ENCODE peak calls at places on chromosomes 6 and 20, in four cellular contexts. B is mucosa of descending colon; F is activated CD8-positive, alpha-beta memory T cell treated with anti-CD3 and anti-CD28 coated beads, Interleukin-2, amount 50 U/mL, for 48 hours; Y is HT1080. M is an unnamed sample.

GRCh38 chr20:63952769-63953168 is 3.4 kb downstream of the UCKL1 start:
- DNase-seq in B (no peak), F (no peak), Y (no peak), M (no peak)

GRCh38 chr6:111503194-111503593 is 20.2 kb upstream of the REV3L start:
- DNase-seq in B (no peak), F (no peak), Y (no peak), M (peak)

GRCh38 chr6:67009818-67010217 is 1302.8 kb upstream of the EYS start:
- DNase-seq in B (no peak), F (no peak), Y (no peak), M (no peak)

GRCh38 chr6:87918461-87918941 is 129.1 kb upstream of the SPACA1 start:
- DNase-seq in B (no peak), F (no peak), Y (no peak), M (no peak)

GRCh38 chr20:17912916-17913315 is 55.7 kb downstream of the SNX5 start:
- DNase-seq in B (no peak), F (no peak), Y (no peak), M (no peak)

GRCh38 chr6:20403080-20403765 is 1.5 kb downstream of the E2F3 start:
- DNase-seq in B (peak), F (peak), Y (peak), M (peak)

GRCh38 chr6:90273863-90274262 is 22.8 kb downstream of the BACH2 start:
- DNase-seq in B (no peak), F (no peak), Y (no peak), M (no peak)

GRCh38 chr6:109738667-109739066 is 47.6 kb downstream of the FIG4 start:
- DNase-seq in B (no peak), F (no peak), Y (no peak), M (no peak)

GRCh38 chr6:129350278-129350677 is 359.7 kb downstream of the ARHGAP18 start:
- DNase-seq in B (peak), F (no peak), Y (no peak), M (no peak)

GRCh38 chr20:32992015-32992641 is 12.1 kb downstream of the SUN5 start:
- DNase-seq in B (no peak), F (no peak), Y (no peak), M (no peak)

GRCh38 chr20:61924211-61924857 is 141.3 kb downstream of the TAF4 start:
- DNase-seq in B (no peak), F (no peak), Y (no peak), M (no peak)

GRCh38 chr20:21240394-21240793 is 62.7 kb upstream of the XRN2 start:
- DNase-seq in B (no peak), F (no peak), Y (no peak), M (no peak)

GRCh38 chr6:45965007-45965406 is 50.7 kb downstream of the CLIC5 start:
- DNase-seq in B (no peak), F (no peak), Y (peak), M (no peak)

GRCh38 chr6:33976425-33977360 is 169.2 kb downstream of the GRM4 start:
- DNase-seq in B (no peak), F (no peak), Y (no peak), M (no peak)

GRCh38 chr20:57048027-57048869 is 218.2 kb downstream of the BMP7 start:
- DNase-seq in B (peak), F (peak), Y (peak), M (peak)

GRCh38 chr6:49564552-49564951 is 14.1 kb downstream of the C6orf141 start:
- DNase-seq in B (no peak), F (no peak), Y (no peak), M (peak)

GRCh38 chr20:5663396-5663795 is 86.8 kb upstream of the SHLD1 start:
- DNase-seq in B (no peak), F (no peak), Y (no peak), M (no peak)

GRCh38 chr6:19009769-19010168 is 622.6 kb downstream of the RNF144B start:
- DNase-seq in B (no peak), F (no peak), Y (no peak), M (no peak)

GRCh38 chr6:134317471-134318131 is at the start of gene SGK1:
- DNase-seq in B (peak), F (peak), Y (no peak), M (no peak)

GRCh38 chr6:108608453-108609275 is 47.9 kb downstream of the FOXO3 start:
- DNase-seq in B (no peak), F (no peak), Y (peak), M (no peak)

GRCh38 chr6:145071836-145072235 is 663.5 kb downstream of the EPM2A start:
- DNase-seq in B (no peak), F (no peak), Y (peak), M (no peak)

GRCh38 chr20:36399147-36399968 is 93.2 kb downstream of the DLGAP4 start:
- DNase-seq in B (peak), F (peak), Y (peak), M (peak)

GRCh38 chr6:130683761-130684517 is 143.3 kb upstream of the SMLR1 start:
- DNase-seq in B (no peak), F (no peak), Y (no peak), M (no peak)

GRCh38 chr6:32332433-32332832 is 39.3 kb downstream of the TSBP1 start:
- DNase-seq in B (no peak), F (no peak), Y (no peak), M (no peak)

GRCh38 chr20:19889011-19889953 is 127.9 kb upstream of the NAA20 start:
- DNase-seq in B (peak), F (no peak), Y (peak), M (no peak)

GRCh38 chr6:143005816-143006215 is 54.9 kb upstream of the AIG1 start:
- DNase-seq in B (no peak), F (no peak), Y (no peak), M (no peak)

GRCh38 chr6:154266560-154267134 is 90.0 kb downstream of the IPCEF1 start:
- DNase-seq in B (no peak), F (no peak), Y (no peak), M (no peak)

GRCh38 chr6:11229267-11230043 is 3.0 kb downstream of the NEDD9 start:
- DNase-seq in B (no peak), F (no peak), Y (no peak), M (no peak)

GRCh38 chr6:137217801-137218472 is 1.2 kb downstream of the IFNGR1 start:
- DNase-seq in B (peak), F (no peak), Y (no peak), M (peak)

GRCh38 chr6:162234631-162235030 is 492.9 kb downstream of the PRKN start:
- DNase-seq in B (no peak), F (no peak), Y (no peak), M (no peak)

GRCh38 chr20:50111829-50112495 is 988 bp downstream of the UBE2V1 start:
- DNase-seq in B (no peak), F (peak), Y (no peak), M (no peak)

GRCh38 chr6:157034433-157035230 is 257.5 kb downstream of the ARID1B start:
- DNase-seq in B (no peak), F (no peak), Y (peak), M (peak)

GRCh38 chr20:37430044-37430443 is 84.1 kb downstream of the SRC start:
- DNase-seq in B (no peak), F (no peak), Y (no peak), M (no peak)

GRCh38 chr6:92538296-92538695 is 881.1 kb downstream of the EPHA7 start:
- DNase-seq in B (no peak), F (no peak), Y (peak), M (no peak)

GRCh38 chr20:21230220-21230619 is 72.9 kb upstream of the XRN2 start:
- DNase-seq in B (no peak), F (no peak), Y (no peak), M (no peak)

GRCh38 chr6:108801331-108801730 is 46.9 kb upstream of the ARMC2 start:
- DNase-seq in B (no peak), F (no peak), Y (no peak), M (no peak)

M was measured in COLO829.